ENCODE peak calls at places on chromosomes 1 and 21, in four cellular contexts. W is WTC11, L is fibroblast of lung, Z is astrocyte of the cerebellum. C is an unnamed sample.
A peak's percentile ranks its signal among the peaks of the same experiment; 100 is the strongest.

GRCh38 chr1:220787069-220787614 is 429 bp downstream of the MTARC1 start:
- DNase-seq in W (peak; percentile 72), Z (no peak), L (no peak), C (no peak)

GRCh38 chr1:21217812-21218596 is 41.3 kb upstream of the EIF4G3 start:
- DNase-seq in Z (no peak), L (peak; percentile 23), W (peak; percentile 93), C (peak; percentile 68)

GRCh38 chr1:26539722-26540121 is 10.2 kb downstream of the RPS6KA1 start:
- DNase-seq in L (no peak), W (no peak), Z (no peak), C (no peak)

GRCh38 chr1:26696645-26697440 is 1.0 kb downstream of the ARID1A start:
- DNase-seq in W (peak; percentile 24), L (no peak), Z (no peak), C (peak; percentile 46)

GRCh38 chr1:179709841-179710329 is 33.2 kb upstream of the FAM163A start:
- DNase-seq in W (no peak), L (peak; percentile 32), Z (no peak), C (no peak)

GRCh38 chr1:2204384-2205190 is 10.0 kb upstream of the FAAP20 start:
- DNase-seq in L (peak; percentile 51), W (peak; percentile 90), Z (no peak), C (peak; percentile 89)

GRCh38 chr21:20662523-20662922 is 335.7 kb upstream of the NCAM2 start:
- DNase-seq in W (peak; percentile 39), Z (no peak), L (no peak), C (peak; percentile 5)

GRCh38 chr1:221074325-221074724 is 195.1 kb downstream of the HLX start:
- DNase-seq in L (no peak), Z (no peak), W (no peak), C (no peak)

GRCh38 chr1:209527372-209527771 is 56.1 kb upstream of the CAMK1G start:
- DNase-seq in Z (no peak), L (no peak), W (no peak), C (no peak)

GRCh38 chr1:184752656-184753055 is 2.0 kb downstream of the EDEM3 start:
- DNase-seq in W (no peak), Z (no peak), L (no peak), C (no peak)

GRCh38 chr1:48673725-48674124 is 103.0 kb downstream of the BEND5 start:
- DNase-seq in L (no peak), Z (no peak), W (peak; percentile 63), C (no peak)
- TF ChIP-seq CTCF in L (peak; percentile 19), Z (peak; percentile 11), W (no peak), C (peak; percentile 40)

DNA sequence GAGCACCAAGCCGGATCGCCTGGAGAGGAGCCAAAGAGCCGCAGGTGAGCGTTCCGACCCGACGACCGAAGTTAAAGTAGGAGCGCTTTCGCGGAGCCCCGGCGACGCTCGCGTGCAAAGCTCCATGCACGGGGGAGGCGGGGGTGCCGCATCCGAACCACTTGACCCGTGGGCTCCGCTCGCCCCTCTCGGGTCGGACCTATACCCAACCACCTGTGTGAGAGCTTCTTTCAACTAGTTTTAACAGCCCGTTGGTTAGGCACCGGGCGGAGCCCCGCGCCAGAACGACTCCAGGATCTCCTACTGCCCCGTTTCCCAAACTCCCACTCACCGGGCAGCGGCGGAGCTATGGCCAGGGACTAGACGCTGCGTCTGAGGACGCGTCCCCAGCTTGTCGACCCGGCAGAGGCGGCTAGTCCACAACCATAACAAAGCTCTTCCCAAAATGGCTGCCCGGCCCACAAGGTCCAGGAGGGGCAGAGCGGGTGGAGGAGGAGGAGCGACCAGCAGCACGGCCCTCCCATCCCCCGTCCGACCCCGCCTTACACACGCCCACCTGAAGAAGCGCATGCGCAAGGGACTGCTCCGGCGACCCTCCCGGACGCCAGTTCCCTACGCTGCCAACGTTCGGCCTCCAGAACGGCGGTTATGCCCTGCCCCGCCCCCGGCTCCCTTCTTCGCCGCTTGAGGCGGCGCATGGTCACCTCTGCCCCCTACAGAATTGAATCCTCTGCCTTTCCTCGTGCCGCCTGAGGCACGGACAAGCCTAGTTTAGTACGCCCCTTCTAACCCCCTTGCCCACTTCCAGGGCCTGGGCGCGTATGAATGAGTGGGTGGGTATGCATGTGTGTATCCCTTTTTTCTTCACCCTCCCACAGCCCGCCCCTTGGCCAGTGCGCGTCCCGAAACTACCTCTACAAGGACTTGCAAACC is at the start of gene GPBP1L1:
- DNase-seq in W (peak; percentile 97), L (peak; percentile 98), Z (peak; percentile 93), C (peak; percentile 98)
- TF ChIP-seq CTCF in W (no peak), L (no peak), Z (no peak), C (no peak)

DNA sequence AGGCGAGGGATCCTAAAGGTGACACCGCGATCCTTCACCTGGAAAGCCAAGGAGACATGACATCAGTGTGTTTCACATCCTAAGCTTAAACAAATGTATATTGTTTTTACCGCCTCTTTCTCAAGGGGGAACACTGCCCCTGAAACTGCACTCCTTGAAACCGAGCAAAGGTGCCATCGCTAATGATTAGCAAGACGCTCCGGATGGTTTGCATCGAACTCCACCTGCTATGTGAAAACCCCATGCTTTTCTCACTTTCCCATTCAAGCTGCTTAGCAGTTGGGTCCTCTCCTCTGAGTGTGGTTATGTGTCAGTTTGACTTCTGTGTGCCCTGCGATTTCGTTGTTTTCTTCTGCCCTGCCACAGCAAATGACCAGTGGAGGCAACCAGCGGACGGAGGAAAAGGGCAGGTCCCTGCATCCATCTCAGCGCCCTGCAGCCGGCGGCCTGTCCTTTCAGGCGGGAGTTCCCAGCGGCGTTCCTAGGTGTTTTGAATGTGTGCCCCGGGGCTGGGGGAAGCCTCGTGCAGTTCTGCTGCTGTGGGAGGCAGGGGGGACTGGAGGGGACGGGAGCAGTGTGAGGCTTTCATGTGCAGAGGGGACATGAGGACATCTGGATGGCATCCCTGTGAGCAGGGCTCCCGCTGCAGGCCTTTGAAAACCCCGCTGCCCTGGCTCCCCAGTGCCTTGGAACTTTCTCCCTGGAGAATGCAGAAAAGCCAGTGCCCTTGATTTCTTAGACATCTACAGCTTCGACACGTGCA is 16.1 kb downstream of the ZBTB18 start:
- DNase-seq in Z (no peak), W (no peak), L (no peak), C (no peak)
- TF ChIP-seq CTCF in Z (no peak), W (no peak), L (no peak), C (no peak)

GRCh38 chr1:101465941-101466340 is 229.1 kb downstream of the S1PR1 start:
- DNase-seq in L (no peak), Z (no peak), W (no peak), C (no peak)
- TF ChIP-seq CTCF in L (no peak), Z (no peak), W (no peak), C (no peak)